ENCODE peak calls at places on chromosomes 16 and 17, in seven cellular contexts. O is prostate gland, J is endothelial cell of umbilical vein, M is HCT116, F is transverse colon, Q is sigmoid colon, B is GM23338. U is an unnamed sample. For H3K36me3, the result is how much of the 10 kb centered on the place peaks cover.

GRCh38 chr17:42120161-42121065 is 754 bp downstream of the KAT2A start:
- DNase-seq in O (no peak), F (no peak), M (no peak), Q (no peak), B (peak), J (no peak), U (no peak)

GRCh38 chr17:30701498-30701989 is 122.9 kb downstream of the CRLF3 start:
- DNase-seq in F (no peak), Q (no peak), M (no peak), O (no peak), B (no peak), J (no peak), U (no peak)

GRCh38 chr17:72465191-72466024 is 344.6 kb downstream of the SOX9 start:
- DNase-seq in O (no peak), J (no peak), M (peak), B (no peak), F (peak), Q (no peak), U (no peak)

GRCh38 chr17:55709440-55709839 is 13.2 kb downstream of the TMEM100 start:
- DNase-seq in J (no peak), M (no peak), F (no peak), O (no peak), B (no peak), Q (no peak), U (no peak)

GRCh38 chr17:83173997-83174858 is 94.8 kb downstream of the METRNL start:
- DNase-seq in F (no peak), M (no peak), O (peak), Q (peak), J (no peak), B (no peak), U (no peak)

GRCh38 chr16:61812251-61812650 is 224.0 kb downstream of the CDH8 start:
- DNase-seq in B (peak), M (no peak), Q (no peak), O (no peak), F (no peak), J (no peak), U (no peak)

GRCh38 chr16:56275801-56276200 is 84.5 kb downstream of the GNAO1 start:
- DNase-seq in Q (no peak), F (no peak), O (no peak), J (no peak), M (no peak), B (no peak), U (peak)

GRCh38 chr17:71023631-71024030 is 854.3 kb downstream of the KCNJ2 start:
- DNase-seq in F (no peak), J (no peak), O (no peak), B (no peak), M (no peak), Q (no peak), U (no peak)

GRCh38 chr17:64343833-64344637 is 46.6 kb downstream of the PECAM1 start:
- DNase-seq in F (peak), Q (peak), M (no peak), O (peak), B (peak), J (peak), U (peak)

GRCh38 chr16:48155926-48156789 is at the start of gene ABCC12:
- DNase-seq in J (no peak), O (no peak), M (no peak), F (no peak), Q (no peak), B (no peak), U (peak)

GRCh38 chr16:48156790-48157209 is 1.0 kb upstream of the ABCC12 start:
- DNase-seq in B (peak), M (peak), O (peak), J (peak), Q (peak), F (peak), U (peak)

GRCh38 chr16:48158296-48158695 is 2.5 kb upstream of the ABCC12 start:
- DNase-seq in M (peak), O (no peak), J (no peak), Q (no peak), F (no peak), B (no peak), U (no peak)

GRCh38 chr16:48157794-48158193 is 2.0 kb upstream of the ABCC12 start:
- DNase-seq in O (no peak), Q (no peak), J (no peak), M (no peak), B (no peak), F (no peak), U (no peak)

GRCh38 chr16:48157302-48157701 is 1.5 kb upstream of the ABCC12 start:
- DNase-seq in B (no peak), O (no peak), F (no peak), Q (no peak), J (no peak), M (no peak), U (no peak)
- H3K27ac ChIP-seq in B (no peak), O (no peak), F (no peak), Q (no peak), J (no peak), M (no peak), U (no peak)

GRCh38 chr17:78790552-78790951 is 8.5 kb upstream of the CYTH1 start:
- DNase-seq in J (no peak), Q (no peak), M (no peak), F (no peak), B (no peak), O (no peak), U (no peak)

GRCh38 chr17:78787444-78787843 is 5.4 kb upstream of the CYTH1 start:
- DNase-seq in B (peak), J (no peak), F (no peak), O (no peak), Q (no peak), M (no peak), U (no peak)

GRCh38 chr17:78789149-78789662 is 7.1 kb upstream of the CYTH1 start:
- DNase-seq in Q (no peak), O (no peak), M (no peak), J (no peak), B (no peak), F (no peak), U (no peak)

GRCh38 chr17:78788451-78788850 is 6.4 kb upstream of the CYTH1 start:
- DNase-seq in J (no peak), O (no peak), B (no peak), F (no peak), M (no peak), Q (no peak), U (no peak)

GRCh38 chr17:78789663-78790181 is 7.6 kb upstream of the CYTH1 start:
- DNase-seq in Q (peak), J (no peak), F (peak), B (no peak), M (no peak), O (peak), U (peak)
- TF ChIP-seq POLR2AphosphoS5 in Q (no peak), J (no peak), F (peak), B (no peak), M (no peak), O (peak), U (no peak)

GRCh38 chr17:49858796-49859195 is 10.9 kb upstream of the TAC4 start:
- DNase-seq in O (no peak), F (no peak), J (no peak), B (no peak), M (no peak), Q (no peak), U (no peak)
- H3K36me3 ChIP-seq in O (under half), F (under half), J (under half), B (under half), M (under half), Q (under half), U (under half)

GRCh38 chr17:58333396-58334207 is 5.0 kb upstream of the TSPOAP1 start:
- DNase-seq in O (no peak), B (no peak), F (no peak), Q (no peak), J (no peak), M (no peak), U (no peak)

GRCh38 chr17:58332720-58333395 is 4.3 kb upstream of the TSPOAP1 start:
- DNase-seq in M (no peak), Q (no peak), O (no peak), B (no peak), J (no peak), F (no peak), U (no peak)

GRCh38 chr17:58330544-58330996 is 2.0 kb upstream of the TSPOAP1 start:
- DNase-seq in B (no peak), F (no peak), M (no peak), Q (no peak), O (no peak), J (no peak), U (no peak)

GRCh38 chr17:58330997-58331814 is 2.6 kb upstream of the TSPOAP1 start:
- DNase-seq in Q (no peak), J (no peak), B (peak), O (no peak), F (peak), M (no peak), U (peak)

DNA sequence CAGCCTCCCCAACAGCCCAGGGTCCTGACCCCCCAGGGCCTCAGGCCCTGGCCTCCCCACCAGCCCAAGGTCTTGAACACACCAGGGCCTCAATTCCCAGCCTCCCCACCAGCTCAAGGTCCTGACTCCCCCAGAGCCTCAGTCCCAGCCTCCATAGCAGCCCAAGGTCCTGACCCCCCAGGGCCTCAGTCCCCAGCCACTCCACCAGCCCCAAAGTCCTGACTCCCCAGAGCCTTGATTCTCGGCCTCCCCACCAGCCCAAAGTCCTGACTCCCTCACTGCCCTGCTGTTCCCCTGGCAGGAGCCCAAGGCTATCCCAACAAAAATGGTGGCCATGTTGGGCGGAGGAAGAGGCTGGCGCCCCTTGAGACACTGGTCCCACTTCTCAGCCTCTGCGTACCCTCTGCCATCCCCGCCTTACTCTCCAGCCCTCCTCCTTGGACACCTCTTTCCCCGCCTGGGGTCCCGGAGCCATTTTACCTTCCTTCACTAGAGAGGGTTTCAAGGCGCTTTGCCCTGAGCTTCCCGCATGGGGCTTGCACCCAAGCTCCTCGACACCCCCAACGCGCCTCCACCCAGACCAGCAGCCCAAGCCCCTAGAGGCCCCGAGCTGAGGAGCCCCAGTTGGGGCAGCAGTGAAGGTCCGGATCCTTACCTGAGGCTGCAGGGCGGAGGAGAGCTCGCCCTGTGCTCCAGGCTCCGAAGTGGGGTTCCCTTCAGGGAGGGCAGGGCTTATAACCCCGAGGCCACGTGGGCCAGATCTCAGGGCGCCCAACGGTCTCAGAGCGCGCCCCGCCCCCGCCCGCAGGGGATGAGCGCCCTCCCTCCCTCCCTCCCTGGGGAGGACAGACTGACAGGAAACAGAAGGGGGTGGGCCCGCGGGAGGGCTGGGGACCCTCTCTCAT is 3.5 kb upstream of the TSPOAP1 start:
- DNase-seq in Q (no peak), J (no peak), B (no peak), M (no peak), O (no peak), F (peak), U (peak)
- H3K27ac ChIP-seq in Q (peak), J (no peak), B (no peak), M (no peak), O (no peak), F (peak), U (peak)

DNA sequence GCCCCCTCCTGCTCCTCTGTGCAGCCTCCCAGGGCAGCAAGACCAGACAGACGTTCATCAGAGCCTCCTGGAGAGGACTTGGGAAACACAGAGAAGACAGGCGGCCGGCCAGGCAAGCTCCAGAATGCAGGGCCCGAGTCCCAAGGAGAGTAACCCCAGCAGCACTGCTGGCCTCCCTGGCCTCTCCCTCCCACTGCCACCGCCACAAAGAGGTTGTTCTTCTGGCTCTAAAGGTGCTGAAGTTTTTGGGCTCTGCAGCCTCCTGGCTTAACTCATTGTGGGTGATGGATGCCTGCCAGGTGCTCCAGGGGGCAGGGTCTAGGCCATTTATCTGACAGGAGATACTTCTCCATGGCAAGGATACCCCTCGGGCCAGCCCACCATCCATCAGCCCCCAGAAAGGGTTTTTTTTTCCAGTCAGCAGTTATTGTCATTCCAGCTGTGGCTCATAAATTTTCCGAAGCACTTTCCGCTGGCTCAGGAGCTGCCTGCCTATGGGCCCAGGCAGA is 32.0 kb upstream of the MRPS23 start:
- DNase-seq in M (no peak), J (no peak), O (no peak), B (no peak), Q (peak), F (no peak), U (no peak)
- TF ChIP-seq POLR2AphosphoS5 in M (no peak), J (no peak), O (no peak), B (no peak), Q (no peak), F (no peak), U (no peak)

DNA sequence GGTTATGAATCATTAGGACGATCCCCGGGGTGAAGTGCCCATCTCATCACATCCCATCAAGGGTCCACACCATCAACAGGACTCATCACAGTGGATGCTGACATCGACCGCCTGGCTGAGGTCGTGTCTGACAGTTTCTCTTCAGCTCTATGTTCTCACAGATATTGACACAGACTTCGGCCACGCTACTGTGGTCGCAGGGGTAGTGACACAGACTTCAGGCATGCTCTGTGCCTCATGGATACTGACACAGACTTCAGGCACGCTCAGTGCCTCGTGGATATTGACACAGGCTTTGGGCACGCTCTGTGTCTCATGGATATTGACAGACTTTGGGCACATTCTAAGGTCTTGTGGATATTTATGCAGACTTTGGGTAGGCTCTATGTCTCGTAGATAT is 50.1 kb downstream of the KLHDC4 start:
- DNase-seq in J (no peak), M (no peak), B (no peak), Q (no peak), O (no peak), F (no peak), U (no peak)
- H3K36me3 ChIP-seq in J (under half), M (under half), B (under half), Q (under half), O (under half), F (under half), U (under half)

GRCh38 chr16:66395806-66396555 is 29.5 kb downstream of the CDH5 start:
- DNase-seq in M (no peak), F (no peak), Q (no peak), O (no peak), B (no peak), J (no peak), U (no peak)

GRCh38 chr16:66399031-66399430 is 28.1 kb upstream of the BEAN1 start:
- DNase-seq in B (no peak), O (no peak), F (no peak), M (no peak), J (no peak), Q (no peak), U (no peak)

GRCh38 chr16:66399930-66400329 is 27.2 kb upstream of the BEAN1 start:
- DNase-seq in B (no peak), J (no peak), F (no peak), Q (no peak), O (no peak), M (no peak), U (no peak)

GRCh38 chr16:66400503-66401380 is 26.4 kb upstream of the BEAN1 start:
- DNase-seq in M (no peak), O (no peak), Q (no peak), J (no peak), F (no peak), B (no peak), U (no peak)

GRCh38 chr16:66397736-66398433 is 29.2 kb upstream of the BEAN1 start:
- DNase-seq in F (no peak), Q (no peak), O (no peak), B (no peak), J (no peak), M (no peak), U (no peak)
- H3K27ac ChIP-seq in F (no peak), Q (no peak), O (no peak), B (no peak), J (no peak), M (no peak), U (no peak)

DNA sequence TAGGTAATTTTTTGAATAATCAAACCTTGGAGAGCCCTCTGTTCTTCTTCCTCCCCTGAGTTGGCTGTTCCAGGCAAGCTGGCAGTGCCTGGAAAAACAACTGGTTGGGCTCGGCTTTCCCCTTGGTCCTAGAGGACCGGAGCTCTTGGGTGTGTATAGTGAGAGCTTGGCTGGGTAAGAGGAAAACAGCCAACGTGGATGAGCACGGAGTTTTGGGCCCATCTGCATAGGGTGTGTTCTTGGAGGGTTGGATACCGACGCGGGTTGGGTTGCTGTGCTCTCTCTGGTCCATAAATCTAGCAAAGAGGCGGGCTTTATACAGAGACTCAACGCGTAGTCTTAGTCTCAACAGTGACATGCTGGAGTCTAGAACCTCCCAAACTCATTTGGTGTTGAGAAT is 23.2 kb downstream of the ITGB3 start:
- DNase-seq in O (no peak), B (peak), Q (peak), F (peak), M (no peak), J (peak), U (no peak)
- TF ChIP-seq POLR2AphosphoS5 in O (no peak), B (no peak), Q (peak), F (no peak), M (no peak), J (no peak), U (no peak)

GRCh38 chr16:1026057-1026783 is 44.6 kb downstream of the SOX8 start:
- DNase-seq in F (no peak), O (no peak), Q (no peak), B (no peak), J (no peak), M (no peak), U (peak)

GRCh38 chr16:1028524-1029258 is 43.9 kb upstream of the SSTR5 start:
- DNase-seq in O (no peak), F (no peak), M (no peak), Q (no peak), B (no peak), J (no peak), U (no peak)

GRCh38 chr16:1026784-1027415 is 45.3 kb downstream of the SOX8 start:
- DNase-seq in F (no peak), O (no peak), B (no peak), Q (no peak), J (no peak), M (no peak), U (peak)

GRCh38 chr16:1028056-1028455 is 44.5 kb upstream of the SSTR5 start:
- DNase-seq in F (no peak), M (no peak), Q (no peak), B (no peak), O (no peak), J (no peak), U (peak)

DNA sequence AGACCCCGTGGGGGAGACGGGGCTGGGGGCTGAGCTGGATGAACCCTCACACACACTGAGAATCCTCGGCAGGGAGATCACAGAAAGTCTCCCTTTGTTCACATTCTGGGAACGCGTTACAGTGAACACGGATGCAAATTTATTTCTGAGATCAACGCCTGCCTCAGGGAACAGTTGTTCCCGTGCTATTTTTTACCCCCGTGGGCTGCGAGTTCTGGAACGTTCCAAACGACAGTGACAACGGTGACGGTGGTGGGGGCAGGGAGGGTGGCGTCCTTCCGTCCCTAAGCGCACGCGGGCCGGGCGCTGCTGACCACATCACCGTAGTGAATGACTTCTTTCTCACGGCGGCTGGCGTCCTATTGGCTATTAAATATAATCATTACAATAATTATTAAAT is 45.1 kb upstream of the SSTR5 start:
- DNase-seq in F (no peak), Q (no peak), B (no peak), J (no peak), O (no peak), M (no peak), U (peak)
- H3K36me3 ChIP-seq in F (under half), Q (under half), B (under half), J (under half), O (under half), M (under half), U (under half)